ENCODE peak calls at places on chromosomes 3 and 15, in five cellular contexts. A, L, P, O and X are unnamed samples.
A peak's percentile ranks its signal among the peaks of the same experiment; 100 is the strongest.

GRCh38 chr3:171788546-171789351 is 21.5 kb downstream of the PLD1 start:
- DNase-seq in A (peak; percentile 87), L (no peak), P (no peak), O (no peak), X (no peak)

GRCh38 chr15:71237456-71238188 is 122.4 kb downstream of the THSD4 start:
- DNase-seq in A (peak; percentile 95), L (no peak), P (peak; percentile 46), O (peak; percentile 78), X (peak; percentile 84)

GRCh38 chr3:20225769-20226168 is 39.8 kb upstream of the SGO1 start:
- DNase-seq in A (peak; percentile 61), L (no peak), P (peak; percentile 8), O (no peak), X (no peak)

GRCh38 chr3:155512867-155513261 is 219.4 kb upstream of the STRIT1 start:
- DNase-seq in A (no peak), L (no peak), P (no peak), O (no peak), X (no peak)

GRCh38 chr15:74396445-74397238 is 29.2 kb upstream of the CYP11A1 start:
- DNase-seq in A (peak; percentile 98), L (no peak), P (no peak), O (no peak), X (no peak)

GRCh38 chr3:8632402-8633237 is 12.0 kb downstream of the SSUH2 start:
- DNase-seq in A (peak; percentile 58), L (no peak), P (no peak), O (no peak), X (no peak)

GRCh38 chr3:146078031-146078430 is 83.0 kb downstream of the PLOD2 start:
- DNase-seq in A (peak; percentile 66), L (no peak), P (no peak), O (no peak), X (no peak)

GRCh38 chr15:33242165-33242564 is 47.7 kb upstream of the FMN1 start:
- DNase-seq in A (peak; percentile 94), L (peak; percentile 42), P (no peak), O (no peak), X (no peak)

GRCh38 chr3:159169828-159170227 is 368.0 kb downstream of the MFSD1 start:
- DNase-seq in A (peak; percentile 89), L (no peak), P (no peak), O (no peak), X (peak; percentile 33)

GRCh38 chr15:75945953-75946352 is 42.3 kb downstream of the FBXO22 start:
- DNase-seq in A (no peak), L (no peak), P (no peak), O (no peak), X (no peak)

GRCh38 chr3:149120051-149120972 is 9.1 kb upstream of the HPS3 start:
- DNase-seq in A (peak; percentile 86), L (no peak), P (no peak), O (peak; percentile 29), X (no peak)

GRCh38 chr3:29686889-29687592 is 406.2 kb downstream of the RBMS3 start:
- DNase-seq in A (no peak), L (no peak), P (no peak), O (no peak), X (no peak)

GRCh38 chr3:55090746-55091145 is 162.9 kb upstream of the LRTM1 start:
- DNase-seq in A (no peak), L (no peak), P (no peak), O (no peak), X (no peak)

GRCh38 chr15:78931439-78931981 is 13.3 kb downstream of the CTSH start:
- DNase-seq in A (no peak), L (no peak), P (no peak), O (no peak), X (no peak)

GRCh38 chr3:188286087-188286513 is 132.1 kb downstream of the LPP start:
- DNase-seq in A (peak; percentile 93), L (no peak), P (peak; percentile 58), O (peak; percentile 59), X (no peak)

GRCh38 chr3:137347817-137348368 is 390.1 kb downstream of the IL20RB start:
- DNase-seq in A (no peak), L (no peak), P (no peak), O (no peak), X (no peak)

GRCh38 chr3:110327870-110328269 is 743.7 kb upstream of the NECTIN3 start:
- DNase-seq in A (no peak), L (no peak), P (no peak), O (no peak), X (no peak)

GRCh38 chr3:129708328-129708861 is 101.9 kb upstream of the PLXND1 start:
- DNase-seq in A (no peak), L (no peak), P (no peak), O (no peak), X (no peak)

GRCh38 chr3:19077388-19077787 is 70.9 kb upstream of the KCNH8 start:
- DNase-seq in A (no peak), L (no peak), P (no peak), O (no peak), X (no peak)

GRCh38 chr15:61122624-61123375 is 106.3 kb downstream of the RORA start:
- DNase-seq in A (no peak), L (no peak), P (no peak), O (no peak), X (no peak)

GRCh38 chr3:193590088-193590856 is 2.7 kb upstream of the OPA1 start:
- DNase-seq in A (peak; percentile 91), L (no peak), P (no peak), O (no peak), X (peak; percentile 72)

GRCh38 chr15:62901916-62902554 is 140.5 kb upstream of the TPM1 start:
- DNase-seq in A (no peak), L (no peak), P (no peak), O (no peak), X (no peak)

GRCh38 chr15:73928971-73929627 is 2.8 kb downstream of the LOXL1 start:
- DNase-seq in A (peak; percentile 39), L (no peak), P (no peak), O (no peak), X (no peak)

GRCh38 chr15:53110999-53111398 is 320.9 kb upstream of the ONECUT1 start:
- DNase-seq in A (no peak), L (peak; percentile 31), P (no peak), O (no peak), X (no peak)

GRCh38 chr3:69013256-69014021 is at the start of gene EOGT:
- DNase-seq in A (peak; percentile 70), L (peak; percentile 87), P (peak; percentile 88), O (peak; percentile 91), X (peak; percentile 94)

GRCh38 chr3:72447059-72447946 is 400.9 kb downstream of the SHQ1 start:
- DNase-seq in A (peak; percentile 92), L (peak; percentile 86), P (peak; percentile 92), O (peak; percentile 92), X (peak; percentile 92)

GRCh38 chr15:33742807-33743206 is 225.5 kb upstream of the CHRM5 start:
- DNase-seq in A (no peak), L (no peak), P (no peak), O (no peak), X (no peak)

GRCh38 chr15:64034519-64034918 is 11.8 kb downstream of the DAPK2 start:
- DNase-seq in A (no peak), L (no peak), P (no peak), O (no peak), X (no peak)

GRCh38 chr15:64030123-64030522 is 16.2 kb downstream of the DAPK2 start:
- DNase-seq in A (no peak), L (no peak), P (no peak), O (no peak), X (no peak)

GRCh38 chr15:64029633-64030032 is 16.7 kb downstream of the DAPK2 start:
- DNase-seq in A (no peak), L (no peak), P (no peak), O (no peak), X (no peak)

GRCh38 chr15:64035525-64035924 is 10.8 kb downstream of the DAPK2 start:
- DNase-seq in A (no peak), L (no peak), P (no peak), O (no peak), X (no peak)

GRCh38 chr15:64032327-64032726 is 14.0 kb downstream of the DAPK2 start:
- DNase-seq in A (no peak), L (no peak), P (no peak), O (no peak), X (no peak)
- H3K27ac ChIP-seq in A (no peak overlapping the region), L (no peak overlapping the region), P (no peak overlapping the region), O (no peak overlapping the region), X (no peak overlapping the region)

GRCh38 chr3:13835246-13835645 is 44.6 kb downstream of the WNT7A start:
- DNase-seq in A (no peak), L (no peak), P (no peak), O (no peak), X (no peak)
- H3K4me1 ChIP-seq in A (peaks cover 20% of the 10 kb centered on the region), L (no peaks in the 10 kb centered on the region), P (no peaks in the 10 kb centered on the region), O (no peaks in the 10 kb centered on the region), X (no peaks in the 10 kb centered on the region)

GRCh38 chr3:4042869-4043268 is 243.6 kb downstream of the LRRN1 start:
- DNase-seq in A (no peak), L (no peak), P (no peak), O (no peak), X (no peak)
- H3K27ac ChIP-seq in A (no peak overlapping the region), L (no peak overlapping the region), P (no peak overlapping the region), O (no peak overlapping the region), X (no peak overlapping the region)

DNA sequence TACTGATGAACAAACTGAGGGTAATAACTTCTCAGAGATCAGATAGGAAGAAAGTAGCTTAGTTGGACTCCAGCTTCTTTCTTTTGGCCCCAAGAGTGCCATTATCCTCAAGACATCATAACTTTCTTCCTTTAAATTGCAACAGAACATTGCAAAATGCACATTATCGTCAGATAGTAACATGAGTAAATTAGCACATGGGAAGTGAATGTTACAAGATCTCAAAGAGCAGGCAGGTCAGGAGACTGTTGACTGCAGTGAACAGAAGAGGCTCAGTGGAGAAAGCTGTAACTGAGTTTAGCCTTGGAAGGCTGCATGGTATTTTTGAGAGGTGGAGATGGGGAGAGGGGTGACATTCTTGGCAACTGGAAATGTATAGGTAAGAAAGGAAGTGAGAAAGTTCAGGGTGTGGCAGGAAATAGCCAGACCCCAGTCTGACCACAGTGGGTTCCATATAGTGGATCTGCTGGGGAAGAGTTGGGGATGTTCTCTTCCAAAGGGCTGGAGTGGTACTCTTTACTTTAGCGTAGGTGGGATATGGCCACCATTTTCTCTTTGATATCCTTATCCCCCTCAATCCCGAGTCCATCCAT is 307.7 kb downstream of the RPLP1 start:
- DNase-seq in A (no peak), L (no peak), P (peak; percentile 22), O (no peak), X (no peak)
- H3K4me1 ChIP-seq in A (peaks cover 15% of the 10 kb centered on the region), L (peaks cover 4% of the 10 kb centered on the region), P (no peaks in the 10 kb centered on the region), O (no peaks in the 10 kb centered on the region), X (peaks cover 3% of the 10 kb centered on the region)

GRCh38 chr15:29270976-29271375 is 1.4 kb upstream of the NSMCE3 start:
- DNase-seq in A (peak; percentile 53), L (no peak), P (no peak), O (no peak), X (no peak)
- H3K27ac ChIP-seq in A (no peak overlapping the region), L (no peak overlapping the region), P (peak overlapping the region; percentile 27), O (no peak overlapping the region), X (no peak overlapping the region)